ENCODE peak calls at places on chromosomes 12 and 14, in ten cellular contexts. M is iPS DF 6.9, X is right cardiac atrium, N is neuronal stem cell, H is testis, L is sigmoid colon, R is heart left ventricle, A is heart right ventricle, Z is transverse colon, I is mucosa of descending colon. V is an unnamed sample.

GRCh38 chr12:81136519-81136918 is 58.6 kb downstream of the ACSS3 start:
- DNase-seq in M (no peak), X (no peak), N (no peak), H (no peak), L (no peak), R (no peak), A (no peak), Z (no peak), I (no peak), V (no peak)

GRCh38 chr12:96361074-96361473 is 39.2 kb downstream of the CDK17 start:
- DNase-seq in M (no peak), X (no peak), N (no peak), H (no peak), L (no peak), R (no peak), A (no peak), Z (no peak), I (no peak), V (no peak)

GRCh38 chr12:116474331-116474730 is 84.8 kb upstream of the MAP1LC3B2 start:
- DNase-seq in M (no peak), X (no peak), N (no peak), H (no peak), L (no peak), R (no peak), A (no peak), Z (no peak), I (no peak), V (no peak)

GRCh38 chr14:95685978-95686922 is at the start of gene TCL1B:
- DNase-seq in M (no peak), X (no peak), N (no peak), H (peak; percentile 33), L (no peak), R (no peak), A (no peak), Z (no peak), I (no peak), V (no peak)

GRCh38 chr12:48901278-48901677 is 24.0 kb downstream of the FKBP11 start:
- DNase-seq in M (no peak), X (no peak), N (no peak), H (no peak), L (no peak), R (no peak), A (no peak), Z (no peak), I (no peak), V (no peak)

GRCh38 chr14:58815046-58815701 is 177.4 kb downstream of the DACT1 start:
- DNase-seq in M (no peak), X (no peak), N (no peak), H (no peak), L (no peak), R (no peak), A (no peak), Z (no peak), I (no peak), V (no peak)

GRCh38 chr12:109458086-109458485 is 19.0 kb downstream of the KCTD10 start:
- DNase-seq in M (no peak), X (no peak), N (no peak), H (no peak), L (no peak), R (no peak), A (no peak), Z (no peak), I (no peak), V (no peak)

GRCh38 chr12:49819786-49820185 is 8.4 kb downstream of the NCKAP5L start:
- DNase-seq in M (no peak), X (no peak), N (no peak), H (no peak), L (peak; percentile 47), R (no peak), A (no peak), Z (no peak), I (no peak), V (no peak)

GRCh38 chr12:27523642-27524488 is at the start of gene PPFIBP1:
- DNase-seq in M (peak; percentile 90), X (peak; percentile 100), N (peak; percentile 99), H (peak; percentile 99), L (peak; percentile 99), R (peak; percentile 99), A (peak; percentile 100), Z (peak; percentile 100), I (peak; percentile 100), V (peak; percentile 100)

GRCh38 chr12:26011099-26011498 is 52.6 kb downstream of the RASSF8 start:
- DNase-seq in M (no peak), X (no peak), N (no peak), H (no peak), L (peak; percentile 71), R (no peak), A (no peak), Z (no peak), I (no peak), V (no peak)

GRCh38 chr12:27387473-27387872 is 54.8 kb downstream of the BMAL2 start:
- DNase-seq in M (no peak), X (no peak), N (no peak), H (no peak), L (no peak), R (no peak), A (no peak), Z (no peak), I (no peak), V (no peak)

GRCh38 chr12:10867381-10867780 is 16.7 kb downstream of the PRH1 start:
- DNase-seq in M (no peak), X (no peak), N (no peak), H (no peak), L (no peak), R (no peak), A (no peak), Z (no peak), I (no peak), V (no peak)

GRCh38 chr12:111218499-111218898 is 150.4 kb downstream of the PHETA1 start:
- DNase-seq in M (no peak), X (no peak), N (no peak), H (no peak), L (no peak), R (no peak), A (no peak), Z (no peak), I (no peak), V (no peak)

GRCh38 chr12:111597731-111598636 is 1.1 kb downstream of the ATXN2 start:
- DNase-seq in M (no peak), X (peak; percentile 83), N (peak; percentile 45), H (peak; percentile 54), L (peak; percentile 74), R (peak; percentile 54), A (peak; percentile 50), Z (peak; percentile 58), I (peak; percentile 75), V (peak; percentile 84)

GRCh38 chr12:1217191-1217949 is 226.3 kb downstream of the ERC1 start:
- DNase-seq in M (no peak), X (no peak), N (peak; percentile 11), H (no peak), L (no peak), R (no peak), A (peak; percentile 17), Z (no peak), I (no peak), V (no peak)

GRCh38 chr14:100834441-100835277 is 8.7 kb downstream of the MEG3 start:
- DNase-seq in M (no peak), X (no peak), N (no peak), H (no peak), L (no peak), R (no peak), A (no peak), Z (no peak), I (no peak), V (peak; percentile 67)

GRCh38 chr14:93879362-93879983 is 47.7 kb upstream of the FAM181A start:
- DNase-seq in M (no peak), X (no peak), N (no peak), H (no peak), L (peak; percentile 12), R (no peak), A (no peak), Z (no peak), I (no peak), V (no peak)

GRCh38 chr14:55869397-55870049 is 248.7 kb upstream of the PELI2 start:
- DNase-seq in M (no peak), X (no peak), N (no peak), H (no peak), L (no peak), R (no peak), A (no peak), Z (no peak), I (no peak), V (no peak)
- H3K4me3 ChIP-seq in M (no peak overlapping the region), X (no peak overlapping the region), N (no peak overlapping the region), H (no peak overlapping the region), L (no peak overlapping the region), R (no peak overlapping the region), A (no peak overlapping the region), Z (no peak overlapping the region), I (no peak overlapping the region), V (no peak overlapping the region)

GRCh38 chr14:24924544-24924943 is 125.4 kb downstream of the STXBP6 start:
- DNase-seq in M (no peak), X (no peak), N (no peak), H (no peak), L (no peak), R (no peak), A (no peak), Z (no peak), I (no peak), V (no peak)
- H3K4me1 ChIP-seq in M (peaks cover 4% of the 10 kb centered on the region), X (peaks cover 2% of the 10 kb centered on the region), N (no peaks in the 10 kb centered on the region), H (no peaks in the 10 kb centered on the region), L (peaks cover 20% of the 10 kb centered on the region), R (peaks cover 29% of the 10 kb centered on the region), A (peaks cover 73% of the 10 kb centered on the region), Z (no peaks in the 10 kb centered on the region), I (no peaks in the 10 kb centered on the region), V (no peaks in the 10 kb centered on the region)

GRCh38 chr14:104187121-104187889 is 48.9 kb downstream of the KIF26A start:
- DNase-seq in M (no peak), X (peak; percentile 58), N (no peak), H (no peak), L (no peak), R (no peak), A (no peak), Z (no peak), I (no peak), V (no peak)

GRCh38 chr14:104187931-104188726 is 49.7 kb downstream of the KIF26A start:
- DNase-seq in M (no peak), X (peak; percentile 48), N (no peak), H (no peak), L (no peak), R (no peak), A (no peak), Z (peak; percentile 71), I (peak; percentile 79), V (no peak)

GRCh38 chr14:104184911-104185499 is 46.6 kb downstream of the KIF26A start:
- DNase-seq in M (no peak), X (peak; percentile 84), N (no peak), H (no peak), L (no peak), R (peak; percentile 81), A (peak; percentile 74), Z (peak; percentile 35), I (peak; percentile 50), V (no peak)

GRCh38 chr14:104185916-104186495 is 47.6 kb downstream of the KIF26A start:
- DNase-seq in M (no peak), X (peak; percentile 31), N (no peak), H (no peak), L (no peak), R (no peak), A (no peak), Z (no peak), I (no peak), V (no peak)

GRCh38 chr14:104186575-104186974 is 48.2 kb downstream of the KIF26A start:
- DNase-seq in M (no peak), X (peak; percentile 25), N (no peak), H (no peak), L (no peak), R (no peak), A (no peak), Z (no peak), I (no peak), V (no peak)
- H3K9me3 ChIP-seq in M (no peaks in the 10 kb centered on the region), X (no peaks in the 10 kb centered on the region), N (peaks cover 4% of the 10 kb centered on the region), H (no peaks in the 10 kb centered on the region), L (no peaks in the 10 kb centered on the region), R (no peaks in the 10 kb centered on the region), A (no peaks in the 10 kb centered on the region), Z (no peaks in the 10 kb centered on the region), I (no peaks in the 10 kb centered on the region), V (no peaks in the 10 kb centered on the region)

GRCh38 chr14:37591941-37592287 is 3.1 kb downstream of the FOXA1 start:
- DNase-seq in M (no peak), X (peak; percentile 50), N (no peak), H (peak; percentile 23), L (no peak), R (no peak), A (no peak), Z (peak; percentile 36), I (peak; percentile 66), V (no peak)
- H3K4me3 ChIP-seq in M (peak overlapping the region; percentile 21), X (no peak overlapping the region), N (peak overlapping the region; percentile 55), H (peak overlapping the region; percentile 52), L (no peak overlapping the region), R (no peak overlapping the region), A (no peak overlapping the region), Z (peak overlapping the region; percentile 66), I (peak overlapping the region; percentile 54), V (no peak overlapping the region)

V was measured in aorta.